ENCODE peak calls at places on chromosome 21, in seven cellular contexts. One of them, this sample, is unnamed.

GRCh38 chr21:36909901-36910561 is 56.4 kb downstream of the HLCS start:
- DNase-seq in hypothalamus: no peak
- DNase-seq in T-helper 2 cell: no peak
- DNase-seq in kidney glomerular epithelial cell: peak
- DNase-seq in GM06990: no peak
- DNase-seq in heart left ventricle: no peak
- DNase-seq in stimulated activated CD8-positive, alpha-beta memory T cell treated with anti-CD3 and anti-CD28 coated beads, Interleukin-4, amount 100 ng/mL, for 4 hours: no peak
- DNase-seq in this sample: no peak

GRCh38 chr21:16563111-16563510 is 833.3 kb downstream of the USP25 start:
- DNase-seq in GM06990: no peak
- DNase-seq in heart left ventricle: no peak
- DNase-seq in hypothalamus: no peak
- DNase-seq in kidney glomerular epithelial cell: no peak
- DNase-seq in stimulated activated CD8-positive, alpha-beta memory T cell treated with anti-CD3 and anti-CD28 coated beads, Interleukin-4, amount 100 ng/mL, for 4 hours: no peak
- DNase-seq in T-helper 2 cell: no peak
- DNase-seq in this sample: no peak

GRCh38 chr21:42319851-42320602 is 4.8 kb upstream of the TFF3 start:
- DNase-seq in heart left ventricle: no peak
- DNase-seq in T-helper 2 cell: no peak
- DNase-seq in hypothalamus: no peak
- DNase-seq in stimulated activated CD8-positive, alpha-beta memory T cell treated with anti-CD3 and anti-CD28 coated beads, Interleukin-4, amount 100 ng/mL, for 4 hours: no peak
- DNase-seq in kidney glomerular epithelial cell: no peak
- DNase-seq in GM06990: no peak
- DNase-seq in this sample: no peak

GRCh38 chr21:26554365-26554764 is 18.7 kb downstream of the CYYR1 start:
- DNase-seq in hypothalamus: no peak
- DNase-seq in kidney glomerular epithelial cell: no peak
- DNase-seq in heart left ventricle: no peak
- DNase-seq in stimulated activated CD8-positive, alpha-beta memory T cell treated with anti-CD3 and anti-CD28 coated beads, Interleukin-4, amount 100 ng/mL, for 4 hours: no peak
- DNase-seq in T-helper 2 cell: no peak
- DNase-seq in GM06990: no peak
- DNase-seq in this sample: no peak

GRCh38 chr21:26501622-26502021 is 71.5 kb downstream of the CYYR1 start:
- DNase-seq in kidney glomerular epithelial cell: no peak
- DNase-seq in hypothalamus: no peak
- DNase-seq in stimulated activated CD8-positive, alpha-beta memory T cell treated with anti-CD3 and anti-CD28 coated beads, Interleukin-4, amount 100 ng/mL, for 4 hours: no peak
- DNase-seq in T-helper 2 cell: no peak
- DNase-seq in GM06990: no peak
- DNase-seq in heart left ventricle: no peak
- DNase-seq in this sample: no peak

GRCh38 chr21:45528028-45528705 is 14.1 kb downstream of the SLC19A1 start:
- DNase-seq in hypothalamus: no peak
- DNase-seq in stimulated activated CD8-positive, alpha-beta memory T cell treated with anti-CD3 and anti-CD28 coated beads, Interleukin-4, amount 100 ng/mL, for 4 hours: no peak
- DNase-seq in kidney glomerular epithelial cell: no peak
- DNase-seq in GM06990: no peak
- DNase-seq in heart left ventricle: peak
- DNase-seq in T-helper 2 cell: no peak
- DNase-seq in this sample: peak

GRCh38 chr21:42499430-42500106 is 3.5 kb upstream of the RSPH1 start:
- DNase-seq in hypothalamus: no peak
- DNase-seq in GM06990: no peak
- DNase-seq in heart left ventricle: no peak
- DNase-seq in stimulated activated CD8-positive, alpha-beta memory T cell treated with anti-CD3 and anti-CD28 coated beads, Interleukin-4, amount 100 ng/mL, for 4 hours: no peak
- DNase-seq in kidney glomerular epithelial cell: no peak
- DNase-seq in T-helper 2 cell: no peak
- DNase-seq in this sample: peak

GRCh38 chr21:25341981-25342380 is 265.3 kb downstream of the MRPL39 start:
- DNase-seq in heart left ventricle: no peak
- DNase-seq in GM06990: no peak
- DNase-seq in stimulated activated CD8-positive, alpha-beta memory T cell treated with anti-CD3 and anti-CD28 coated beads, Interleukin-4, amount 100 ng/mL, for 4 hours: no peak
- DNase-seq in kidney glomerular epithelial cell: no peak
- DNase-seq in T-helper 2 cell: no peak
- DNase-seq in hypothalamus: no peak
- DNase-seq in this sample: no peak

GRCh38 chr21:44489962-44490361 is 34.7 kb downstream of the LRRC3 start:
- DNase-seq in stimulated activated CD8-positive, alpha-beta memory T cell treated with anti-CD3 and anti-CD28 coated beads, Interleukin-4, amount 100 ng/mL, for 4 hours: no peak
- DNase-seq in T-helper 2 cell: no peak
- DNase-seq in kidney glomerular epithelial cell: no peak
- DNase-seq in hypothalamus: no peak
- DNase-seq in heart left ventricle: no peak
- DNase-seq in GM06990: no peak
- DNase-seq in this sample: no peak

GRCh38 chr21:43600642-43601397 is 58.5 kb downstream of the HSF2BP start:
- DNase-seq in T-helper 2 cell: no peak
- DNase-seq in heart left ventricle: no peak
- DNase-seq in GM06990: no peak
- DNase-seq in stimulated activated CD8-positive, alpha-beta memory T cell treated with anti-CD3 and anti-CD28 coated beads, Interleukin-4, amount 100 ng/mL, for 4 hours: no peak
- DNase-seq in hypothalamus: no peak
- DNase-seq in kidney glomerular epithelial cell: peak
- DNase-seq in this sample: no peak

GRCh38 chr21:45326834-45327457 is 39.3 kb upstream of the POFUT2 start:
- DNase-seq in T-helper 2 cell: no peak
- DNase-seq in heart left ventricle: no peak
- DNase-seq in stimulated activated CD8-positive, alpha-beta memory T cell treated with anti-CD3 and anti-CD28 coated beads, Interleukin-4, amount 100 ng/mL, for 4 hours: no peak
- DNase-seq in GM06990: no peak
- DNase-seq in kidney glomerular epithelial cell: no peak
- DNase-seq in hypothalamus: no peak
- DNase-seq in this sample: no peak